ENCODE peak calls at places on chromosome 11, in six cellular contexts. I is mesenchymal stem cell, M is IMR-90, U is mesendoderm, W is neuronal stem cell, Q is H1. P is an unnamed sample.

GRCh38 chr11:45798793-45799441 is 6.0 kb upstream of the SLC35C1 start:
- DNase-seq in I (peak; percentile 77), M (peak; percentile 60), U (no peak), W (no peak), Q (peak; percentile 39), P (no peak)

GRCh38 chr11:126347751-126348628 is 7.5 kb upstream of the ST3GAL4 start:
- DNase-seq in I (no peak), M (no peak), U (no peak), W (no peak), Q (no peak), P (no peak)

GRCh38 chr11:16011396-16011795 is 344.9 kb downstream of the SOX6 start:
- DNase-seq in I (no peak), M (no peak), U (no peak), W (no peak), Q (no peak), P (peak; percentile 24)

GRCh38 chr11:84564180-84564866 is 1062.8 kb downstream of the DLG2 start:
- DNase-seq in I (peak; percentile 43), M (peak; percentile 44), U (peak; percentile 36), W (peak; percentile 35), Q (no peak), P (peak; percentile 59)

GRCh38 chr11:70071996-70072395 is 6.1 kb upstream of the ANO1 start:
- DNase-seq in I (no peak), M (no peak), U (no peak), W (no peak), Q (no peak), P (no peak)

GRCh38 chr11:1501421-1502167 is 15.0 kb upstream of the MOB2 start:
- DNase-seq in I (no peak), M (no peak), U (no peak), W (no peak), Q (no peak), P (no peak)

GRCh38 chr11:1117970-1118369 is 39.8 kb upstream of the MUC5AC start:
- DNase-seq in I (no peak), M (no peak), U (no peak), W (no peak), Q (no peak), P (no peak)

GRCh38 chr11:83970061-83970671 is 684.0 kb upstream of the CCDC90B start:
- DNase-seq in I (no peak), M (no peak), U (no peak), W (no peak), Q (no peak), P (no peak)

GRCh38 chr11:75056806-75057205 is 39.9 kb downstream of the OR2AT4 start:
- DNase-seq in I (no peak), M (no peak), U (no peak), W (no peak), Q (no peak), P (peak; percentile 86)

DNA sequence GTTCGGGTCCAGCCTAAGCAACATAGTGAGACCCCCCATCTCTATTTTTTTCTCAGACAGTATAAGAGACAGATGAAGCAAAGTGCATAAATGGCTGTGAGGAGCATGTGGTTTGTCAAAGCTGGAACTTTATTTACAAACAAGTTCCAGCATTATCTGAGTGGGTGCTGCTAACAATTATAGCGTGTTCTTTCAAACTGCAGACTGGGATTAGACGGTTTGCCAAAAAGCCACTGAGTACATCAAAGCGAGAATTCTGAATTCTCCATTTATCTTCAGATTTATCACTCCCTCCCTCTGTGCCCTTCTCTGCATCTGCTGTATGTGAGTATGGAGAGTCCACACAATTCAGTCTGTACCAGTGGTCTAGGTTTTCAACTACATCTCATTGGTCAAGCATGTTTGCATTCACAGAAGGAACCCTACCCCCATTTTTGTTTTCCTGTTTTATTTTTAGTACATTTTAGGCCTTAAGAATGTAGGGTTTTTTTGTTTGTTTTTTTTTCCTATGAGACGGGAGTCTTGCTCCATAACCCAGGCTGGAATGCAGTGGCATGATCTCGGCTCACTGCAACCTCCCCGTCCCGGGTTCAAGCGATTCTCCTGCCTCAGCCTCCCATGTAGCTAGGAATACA is 18.1 kb upstream of the INCENP start:
- DNase-seq in I (peak; percentile 84), M (peak; percentile 47), U (no peak), W (no peak), Q (no peak), P (no peak)
- H3K4me3 ChIP-seq in I (peak overlapping the region; percentile 70), M (peak overlapping the region; percentile 18), U (no peak overlapping the region), W (no peak overlapping the region), Q (no peak overlapping the region), P (no peak overlapping the region)

DNA sequence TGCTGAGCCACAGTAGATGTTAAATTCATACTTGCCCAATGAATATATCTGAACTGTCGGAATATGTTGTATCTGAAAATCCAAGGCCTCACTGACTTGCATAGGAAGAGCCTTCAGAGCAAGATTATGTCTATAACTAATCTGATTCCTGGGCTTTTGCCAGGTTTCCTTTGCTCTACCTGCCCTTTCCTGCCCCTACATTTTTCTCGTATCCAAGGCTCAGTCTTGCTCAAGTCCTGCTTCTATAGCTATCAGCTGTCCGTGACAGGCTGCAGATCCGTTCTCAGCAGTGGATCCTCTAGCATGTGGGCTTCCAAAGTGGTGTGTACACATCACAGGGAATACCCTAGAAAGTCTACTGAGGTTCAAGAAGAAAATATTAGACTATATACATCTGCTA is 18.8 kb upstream of the USP47 start:
- DNase-seq in I (no peak), M (no peak), U (no peak), W (no peak), Q (no peak), P (no peak)
- H2AK5ac ChIP-seq in I (peak overlapping the region; percentile 35), M (no peak overlapping the region), U (no peak overlapping the region), W (no peak overlapping the region), Q (no peak overlapping the region), P (no peak overlapping the region)

DNA sequence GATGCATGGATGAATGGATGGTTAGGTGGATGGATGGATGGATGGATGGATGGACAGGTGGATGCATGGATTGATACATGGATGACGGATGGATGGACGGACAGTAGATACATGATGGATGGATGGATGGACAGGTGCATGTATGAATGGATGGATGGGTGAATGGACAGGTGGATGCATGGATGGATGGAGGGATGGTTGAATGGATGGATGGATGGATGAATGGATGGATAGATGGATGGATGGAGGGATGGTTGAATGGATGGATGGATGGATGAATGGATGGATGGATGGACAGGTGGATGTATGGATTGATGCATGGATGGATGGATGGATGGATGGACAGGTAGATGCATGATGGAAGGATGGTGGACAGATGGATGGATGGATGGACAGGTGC is 51.7 kb downstream of the MACROD1 start:
- DNase-seq in I (no peak), M (no peak), U (no peak), W (no peak), Q (no peak), P (no peak)
- H3K4me3 ChIP-seq in I (no peak overlapping the region), M (no peak overlapping the region), U (no peak overlapping the region), W (peak overlapping the region; percentile 23), Q (no peak overlapping the region), P (no peak overlapping the region)

GRCh38 chr11:130379276-130379675 is 49.1 kb downstream of the ADAMTS8 start:
- DNase-seq in I (no peak), M (no peak), U (no peak), W (no peak), Q (no peak), P (no peak)
- H2AK5ac ChIP-seq in I (no peak overlapping the region), M (no peak overlapping the region), U (peak overlapping the region; percentile 53), W (no peak overlapping the region), Q (peak overlapping the region; percentile 94), P (no peak overlapping the region)

GRCh38 chr11:111982019-111982464 is 43.2 kb upstream of the DLAT start:
- DNase-seq in I (peak; percentile 55), M (peak; percentile 43), U (peak; percentile 91), W (peak; percentile 57), Q (peak; percentile 81), P (peak; percentile 82)

GRCh38 chr11:111980062-111980461 is 42.9 kb downstream of the DIXDC1 start:
- DNase-seq in I (no peak), M (no peak), U (no peak), W (no peak), Q (no peak), P (no peak)

GRCh38 chr11:111981270-111981669 is 43.9 kb upstream of the DLAT start:
- DNase-seq in I (no peak), M (no peak), U (no peak), W (no peak), Q (no peak), P (no peak)

GRCh38 chr11:111983187-111983986 is 41.8 kb upstream of the DLAT start:
- DNase-seq in I (peak; percentile 85), M (peak; percentile 72), U (peak; percentile 93), W (peak; percentile 67), Q (peak; percentile 62), P (peak; percentile 75)

GRCh38 chr11:111982532-111983186 is 42.5 kb upstream of the DLAT start:
- DNase-seq in I (no peak), M (no peak), U (peak; percentile 31), W (no peak), Q (no peak), P (no peak)
- H3K4me3 ChIP-seq in I (no peak overlapping the region), M (no peak overlapping the region), U (no peak overlapping the region), W (no peak overlapping the region), Q (peak overlapping the region; percentile 3), P (no peak overlapping the region)

DNA sequence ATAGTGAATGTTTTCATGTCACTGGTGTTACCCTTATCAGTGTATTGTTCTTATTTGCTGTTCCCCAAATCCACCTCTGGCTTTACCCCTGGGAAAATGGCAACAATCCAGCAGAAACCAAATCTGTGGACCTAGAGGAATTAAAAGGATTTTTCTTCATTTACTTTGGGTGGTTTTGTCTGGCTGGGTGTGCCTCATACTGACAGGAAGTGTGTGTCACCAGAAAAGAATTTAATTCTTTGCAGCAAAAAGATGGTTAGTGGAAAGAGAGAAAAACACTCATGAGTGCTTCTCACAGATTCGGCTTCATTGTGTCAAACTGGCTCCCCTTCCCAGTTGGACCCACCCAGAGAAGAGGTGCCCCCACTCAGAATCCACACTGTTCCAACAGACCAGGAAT is 38.9 kb downstream of the FZD4 start:
- DNase-seq in I (peak; percentile 72), M (peak; percentile 76), U (peak; percentile 57), W (no peak), Q (no peak), P (peak; percentile 22)
- H2AK5ac ChIP-seq in I (peak overlapping the region; percentile 90), M (peak overlapping the region; percentile 88), U (no peak overlapping the region), W (no peak overlapping the region), Q (no peak overlapping the region), P (peak overlapping the region; percentile 18)

DNA sequence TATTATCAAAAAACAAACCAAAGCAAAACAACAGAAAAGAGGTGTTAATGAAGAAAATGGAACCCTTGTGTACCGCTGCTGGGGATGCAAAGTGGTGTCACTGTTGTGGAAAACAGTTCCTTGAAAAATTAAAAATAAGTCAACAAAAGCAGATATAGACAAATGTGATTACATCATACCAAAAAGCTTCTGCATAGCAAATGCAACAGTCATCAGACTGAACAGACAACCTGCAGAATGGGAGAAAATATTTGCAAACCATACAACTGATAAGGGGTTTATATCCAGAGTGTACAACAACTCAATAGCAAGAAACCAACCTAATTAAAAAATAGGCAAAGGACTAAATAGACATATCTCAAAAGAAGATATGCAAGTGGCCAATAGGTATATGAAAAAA is 22.9 kb upstream of the CARS1 start:
- DNase-seq in I (no peak), M (peak; percentile 33), U (no peak), W (no peak), Q (no peak), P (no peak)
- H3K4me3 ChIP-seq in I (no peak overlapping the region), M (no peak overlapping the region), U (no peak overlapping the region), W (no peak overlapping the region), Q (no peak overlapping the region), P (no peak overlapping the region)

P was measured in trophoblast cell.